ENCODE peak calls at places on chromosomes 2 and 18, in nine cellular contexts. N, D, W, E, T, G, Q, B and M are unnamed samples.

GRCh38 chr18:7757175-7757574 is 190.1 kb downstream of the PTPRM start:
- DNase-seq in N (no peak), D (no peak), W (no peak), E (no peak), T (no peak), G (no peak), Q (no peak), B (no peak), M (no peak)

GRCh38 chr2:112640800-112641675 is 4.7 kb upstream of the SLC20A1 start:
- DNase-seq in N (peak; percentile 89), D (no peak), W (no peak), E (peak; percentile 53), T (no peak), G (no peak), Q (peak; percentile 99), B (peak; percentile 83), M (peak; percentile 82)

GRCh38 chr2:241584446-241584845 is 25.9 kb downstream of the BOK start:
- DNase-seq in N (peak; percentile 31), D (no peak), W (no peak), E (peak; percentile 17), T (no peak), G (no peak), Q (peak; percentile 48), B (no peak), M (peak; percentile 12)

GRCh38 chr18:58635891-58636290 is 7.0 kb upstream of the ALPK2 start:
- DNase-seq in N (peak; percentile 23), D (no peak), W (no peak), E (no peak), T (no peak), G (no peak), Q (peak; percentile 61), B (no peak), M (peak; percentile 21)

GRCh38 chr2:104872034-104872865 is 18.3 kb downstream of the POU3F3 start:
- DNase-seq in N (no peak), D (no peak), W (no peak), E (no peak), T (no peak), G (no peak), Q (no peak), B (no peak), M (no peak)

GRCh38 chr2:217975626-217976025 is 27.2 kb downstream of the TNS1 start:
- DNase-seq in N (no peak), D (no peak), W (no peak), E (no peak), T (no peak), G (no peak), Q (no peak), B (no peak), M (no peak)

GRCh38 chr2:102114290-102114721 is 28.2 kb upstream of the IL1R1 start:
- DNase-seq in N (peak; percentile 59), D (no peak), W (no peak), E (no peak), T (no peak), G (no peak), Q (peak; percentile 85), B (no peak), M (peak; percentile 96)

GRCh38 chr18:56257215-56257614 is 381.2 kb downstream of the TXNL1 start:
- DNase-seq in N (peak; percentile 58), D (no peak), W (no peak), E (peak; percentile 68), T (no peak), G (no peak), Q (peak; percentile 78), B (no peak), M (peak; percentile 10)

GRCh38 chr2:191345788-191346187 is 100.6 kb downstream of the MYO1B start:
- DNase-seq in N (no peak), D (no peak), W (no peak), E (no peak), T (no peak), G (no peak), Q (peak; percentile 50), B (no peak), M (peak; percentile 41)

GRCh38 chr18:65259403-65259802 is 491.4 kb upstream of the CDH7 start:
- DNase-seq in N (no peak), D (no peak), W (no peak), E (no peak), T (no peak), G (no peak), Q (no peak), B (no peak), M (no peak)

GRCh38 chr2:5549061-5549601 is 143.1 kb upstream of the SOX11 start:
- DNase-seq in N (no peak), D (no peak), W (no peak), E (no peak), T (no peak), G (peak; percentile 75), Q (peak; percentile 63), B (peak; percentile 72), M (no peak)

GRCh38 chr2:130252880-130253645 is 54.8 kb upstream of the TUBA3E start:
- DNase-seq in N (no peak), D (no peak), W (no peak), E (no peak), T (peak; percentile 58), G (no peak), Q (peak; percentile 75), B (no peak), M (peak; percentile 31)

GRCh38 chr2:55180374-55180773 is 51.7 kb downstream of the CLHC1 start:
- DNase-seq in N (no peak), D (no peak), W (no peak), E (no peak), T (no peak), G (no peak), Q (no peak), B (no peak), M (no peak)

GRCh38 chr2:105032476-105032875 is 5.4 kb upstream of the MRPS9 start:
- DNase-seq in N (no peak), D (no peak), W (no peak), E (no peak), T (no peak), G (no peak), Q (no peak), B (no peak), M (no peak)

GRCh38 chr2:102138331-102138730 is 4.2 kb upstream of the IL1R1 start:
- DNase-seq in N (no peak), D (no peak), W (no peak), E (no peak), T (no peak), G (no peak), Q (no peak), B (no peak), M (peak; percentile 5)

GRCh38 chr2:226256237-226256636 is 543.4 kb downstream of the IRS1 start:
- DNase-seq in N (peak; percentile 47), D (no peak), W (no peak), E (peak; percentile 53), T (no peak), G (no peak), Q (peak; percentile 35), B (no peak), M (peak; percentile 31)

GRCh38 chr2:146764301-146764700 is 1080.5 kb upstream of the ACVR2A start:
- DNase-seq in N (no peak), D (no peak), W (no peak), E (no peak), T (no peak), G (no peak), Q (peak; percentile 75), B (no peak), M (no peak)

GRCh38 chr2:19674051-19675002 is 227.5 kb downstream of the TTC32 start:
- DNase-seq in N (no peak), D (no peak), W (no peak), E (no peak), T (no peak), G (no peak), Q (no peak), B (no peak), M (no peak)

GRCh38 chr2:68686178-68686577 is 42.8 kb downstream of the PROKR1 start:
- DNase-seq in N (no peak), D (no peak), W (no peak), E (no peak), T (no peak), G (no peak), Q (no peak), B (no peak), M (no peak)

GRCh38 chr2:142223309-142223708 is 92.5 kb upstream of the LRP1B start:
- DNase-seq in N (no peak), D (no peak), W (no peak), E (no peak), T (no peak), G (no peak), Q (no peak), B (no peak), M (no peak)

GRCh38 chr2:112290638-112291037 is 15.2 kb downstream of the ZC3H6 start:
- DNase-seq in N (no peak), D (no peak), W (no peak), E (no peak), T (no peak), G (no peak), Q (no peak), B (no peak), M (no peak)